ENCODE peak calls at places on chromosomes 2 and 18, in four cellular contexts. R is Kasumi-1, O is putamen, M is upper lobe of right lung. V is an unnamed sample.

GRCh38 chr2:142668420-142668819 is 209.0 kb upstream of the KYNU start:
- DNase-seq in O (no peak), R (no peak), M (no peak), V (no peak)

GRCh38 chr2:120253021-120253882 is 600 bp downstream of the RALB start:
- DNase-seq in O (peak; percentile 74), M (peak; percentile 94), R (peak; percentile 47), V (peak; percentile 25)

GRCh38 chr18:56475250-56475649 is 163.1 kb downstream of the TXNL1 start:
- DNase-seq in O (no peak), R (no peak), M (no peak), V (no peak)

GRCh38 chr2:176085120-176085788 is 1.5 kb upstream of the EVX2 start:
- DNase-seq in M (no peak), R (no peak), O (no peak), V (no peak)

GRCh38 chr2:98460573-98461560 is 16.2 kb downstream of the INPP4A start:
- DNase-seq in R (no peak), M (no peak), O (no peak), V (no peak)

GRCh38 chr2:83933743-83934142 is 525.3 kb downstream of the SUCLG1 start:
- DNase-seq in R (no peak), M (no peak), O (no peak), V (no peak)

GRCh38 chr2:13193900-13194299 is 477.2 kb downstream of the TRIB2 start:
- DNase-seq in M (no peak), O (peak; percentile 22), R (peak; percentile 66), V (peak; percentile 44)

GRCh38 chr18:62413189-62413588 is 88.1 kb downstream of the TNFRSF11A start:
- DNase-seq in R (no peak), O (no peak), M (no peak), V (no peak)

GRCh38 chr2:10328667-10329583 is 26.2 kb downstream of the HPCAL1 start:
- DNase-seq in R (no peak), O (no peak), M (no peak), V (no peak)